ENCODE peak calls at places on chromosome 6, in nine cellular contexts. One of them, this sample, is unnamed.

GRCh38 chr6:154606457-154606856 is 96.0 kb upstream of the CNKSR3 start:
- DNase-seq in kidney epithelial cell: no peak
- DNase-seq in HCT116: no peak
- DNase-seq in HFFc6: no peak
- DNase-seq in foreskin fibroblast: no peak
- DNase-seq in stomach: no peak
- DNase-seq in Caki2: no peak
- DNase-seq in brain microvascular endothelial cell: no peak
- DNase-seq in NCI-H146: no peak
- DNase-seq in this sample: no peak

GRCh38 chr6:13395272-13396237 is 67.2 kb upstream of the TBC1D7 start:
- DNase-seq in brain microvascular endothelial cell: peak
- DNase-seq in stomach: peak
- DNase-seq in NCI-H146: peak
- DNase-seq in HCT116: no peak
- DNase-seq in foreskin fibroblast: peak
- DNase-seq in HFFc6: peak
- DNase-seq in kidney epithelial cell: peak
- DNase-seq in Caki2: peak
- DNase-seq in this sample: no peak

GRCh38 chr6:125584468-125584939 is 164.9 kb upstream of the HEY2 start:
- DNase-seq in kidney epithelial cell: peak
- DNase-seq in NCI-H146: peak
- DNase-seq in brain microvascular endothelial cell: peak
- DNase-seq in foreskin fibroblast: peak
- DNase-seq in stomach: no peak
- DNase-seq in HFFc6: no peak
- DNase-seq in HCT116: no peak
- DNase-seq in Caki2: peak
- DNase-seq in this sample: peak

GRCh38 chr6:120711255-120711654 is 623.0 kb downstream of the TBC1D32 start:
- DNase-seq in brain microvascular endothelial cell: no peak
- DNase-seq in stomach: no peak
- DNase-seq in Caki2: no peak
- DNase-seq in foreskin fibroblast: no peak
- DNase-seq in HFFc6: no peak
- DNase-seq in kidney epithelial cell: no peak
- DNase-seq in NCI-H146: no peak
- DNase-seq in HCT116: no peak
- DNase-seq in this sample: no peak

GRCh38 chr6:27020553-27020880 is 227.0 kb upstream of the PRSS16 start:
- DNase-seq in HCT116: no peak
- DNase-seq in stomach: no peak
- DNase-seq in NCI-H146: no peak
- DNase-seq in HFFc6: no peak
- DNase-seq in foreskin fibroblast: no peak
- DNase-seq in brain microvascular endothelial cell: no peak
- DNase-seq in kidney epithelial cell: no peak
- DNase-seq in Caki2: no peak
- DNase-seq in this sample: no peak

GRCh38 chr6:145241039-145241438 is 494.3 kb downstream of the EPM2A start:
- DNase-seq in stomach: no peak
- DNase-seq in NCI-H146: no peak
- DNase-seq in brain microvascular endothelial cell: peak
- DNase-seq in kidney epithelial cell: no peak
- DNase-seq in foreskin fibroblast: peak
- DNase-seq in HCT116: no peak
- DNase-seq in HFFc6: peak
- DNase-seq in Caki2: peak
- DNase-seq in this sample: no peak

GRCh38 chr6:64712606-64713005 is 994.4 kb downstream of the EYS start:
- DNase-seq in brain microvascular endothelial cell: no peak
- DNase-seq in stomach: no peak
- DNase-seq in foreskin fibroblast: no peak
- DNase-seq in Caki2: no peak
- DNase-seq in HFFc6: no peak
- DNase-seq in HCT116: no peak
- DNase-seq in NCI-H146: no peak
- DNase-seq in kidney epithelial cell: no peak
- DNase-seq in this sample: no peak

GRCh38 chr6:38493929-38494547 is 145.7 kb downstream of the BTBD9 start:
- DNase-seq in NCI-H146: peak
- DNase-seq in stomach: peak
- DNase-seq in kidney epithelial cell: peak
- DNase-seq in Caki2: peak
- DNase-seq in HCT116: peak
- DNase-seq in HFFc6: peak
- DNase-seq in brain microvascular endothelial cell: peak
- DNase-seq in foreskin fibroblast: peak
- DNase-seq in this sample: peak

GRCh38 chr6:105432797-105433196 is 29.9 kb upstream of the PREP start:
- DNase-seq in brain microvascular endothelial cell: peak
- DNase-seq in Caki2: peak
- DNase-seq in HCT116: peak
- DNase-seq in NCI-H146: no peak
- DNase-seq in stomach: no peak
- DNase-seq in foreskin fibroblast: peak
- DNase-seq in HFFc6: peak
- DNase-seq in kidney epithelial cell: peak
- DNase-seq in this sample: no peak

GRCh38 chr6:34531580-34532201 is 24.4 kb downstream of the SPDEF start:
- DNase-seq in stomach: no peak
- DNase-seq in kidney epithelial cell: peak
- DNase-seq in NCI-H146: no peak
- DNase-seq in foreskin fibroblast: peak
- DNase-seq in brain microvascular endothelial cell: peak
- DNase-seq in Caki2: no peak
- DNase-seq in HFFc6: no peak
- DNase-seq in HCT116: peak
- DNase-seq in this sample: no peak

GRCh38 chr6:27188206-27188884 is 59.2 kb upstream of the PRSS16 start:
- DNase-seq in stomach: peak
- DNase-seq in HFFc6: peak
- DNase-seq in foreskin fibroblast: peak
- DNase-seq in kidney epithelial cell: peak
- DNase-seq in Caki2: peak
- DNase-seq in brain microvascular endothelial cell: peak
- DNase-seq in NCI-H146: peak
- DNase-seq in HCT116: peak
- DNase-seq in this sample: peak

GRCh38 chr6:117168296-117169059 is 96.9 kb upstream of the VGLL2 start:
- DNase-seq in HFFc6: no peak
- DNase-seq in kidney epithelial cell: peak
- DNase-seq in NCI-H146: no peak
- DNase-seq in foreskin fibroblast: no peak
- DNase-seq in stomach: no peak
- DNase-seq in HCT116: no peak
- DNase-seq in brain microvascular endothelial cell: no peak
- DNase-seq in Caki2: no peak
- DNase-seq in this sample: no peak

GRCh38 chr6:52124126-52125121 is 37.0 kb upstream of the PKHD1 start:
- DNase-seq in Caki2: peak
- DNase-seq in brain microvascular endothelial cell: no peak
- DNase-seq in HFFc6: no peak
- DNase-seq in stomach: no peak
- DNase-seq in kidney epithelial cell: peak
- DNase-seq in NCI-H146: no peak
- DNase-seq in HCT116: no peak
- DNase-seq in foreskin fibroblast: no peak
- DNase-seq in this sample: no peak

GRCh38 chr6:151071295-151071694 is 168.5 kb upstream of the AKAP12 start:
- DNase-seq in Caki2: no peak
- DNase-seq in kidney epithelial cell: no peak
- DNase-seq in brain microvascular endothelial cell: peak
- DNase-seq in NCI-H146: no peak
- DNase-seq in stomach: no peak
- DNase-seq in HFFc6: peak
- DNase-seq in HCT116: no peak
- DNase-seq in foreskin fibroblast: peak
- DNase-seq in this sample: no peak

GRCh38 chr6:106163966-106164877 is 78.1 kb downstream of the PRDM1 start:
- DNase-seq in NCI-H146: no peak
- DNase-seq in Caki2: no peak
- DNase-seq in foreskin fibroblast: peak
- DNase-seq in HFFc6: peak
- DNase-seq in HCT116: no peak
- DNase-seq in stomach: no peak
- DNase-seq in kidney epithelial cell: no peak
- DNase-seq in brain microvascular endothelial cell: peak
- DNase-seq in this sample: no peak

GRCh38 chr6:12172572-12172971 is 117.6 kb upstream of the EDN1 start:
- DNase-seq in foreskin fibroblast: no peak
- DNase-seq in HCT116: no peak
- DNase-seq in stomach: no peak
- DNase-seq in Caki2: no peak
- DNase-seq in NCI-H146: no peak
- DNase-seq in brain microvascular endothelial cell: no peak
- DNase-seq in HFFc6: no peak
- DNase-seq in kidney epithelial cell: no peak
- DNase-seq in this sample: no peak

GRCh38 chr6:133046576-133046975 is 194.6 kb upstream of the EYA4 start:
- DNase-seq in foreskin fibroblast: no peak
- DNase-seq in brain microvascular endothelial cell: no peak
- DNase-seq in HFFc6: no peak
- DNase-seq in Caki2: no peak
- DNase-seq in NCI-H146: no peak
- DNase-seq in HCT116: no peak
- DNase-seq in kidney epithelial cell: no peak
- DNase-seq in stomach: no peak
- DNase-seq in this sample: no peak

GRCh38 chr6:134007077-134007476 is 45.3 kb downstream of the SLC2A12 start:
- DNase-seq in foreskin fibroblast: no peak
- DNase-seq in stomach: peak
- DNase-seq in NCI-H146: peak
- DNase-seq in Caki2: no peak
- DNase-seq in HFFc6: no peak
- DNase-seq in brain microvascular endothelial cell: no peak
- DNase-seq in HCT116: no peak
- DNase-seq in kidney epithelial cell: no peak
- DNase-seq in this sample: peak

This sample was measured in NCI-H748 treated with DMSO at 0.1 percent for 48 hours.